ENCODE peak calls at places on chromosomes 3 and 15, in six cellular contexts. Y is HepG2, Q is WTC11, E is ovary, H is heart left ventricle, B is BE2C. C is an unnamed sample.

GRCh38 chr3:36911990-36912804 is 32.7 kb downstream of the TRANK1 start:
- DNase-seq in B (no peak), Q (no peak), H (no peak), Y (peak), E (no peak), C (peak)

GRCh38 chr3:24929521-24929920 is 434.9 kb upstream of the THRB start:
- DNase-seq in Q (no peak), B (no peak), Y (no peak), H (no peak), E (no peak), C (no peak)

GRCh38 chr15:57440167-57440566 is 63.9 kb downstream of the CGNL1 start:
- DNase-seq in B (no peak), E (no peak), Y (no peak), Q (no peak), H (no peak), C (no peak)

GRCh38 chr3:82496890-82497560 is 735.6 kb upstream of the GBE1 start:
- DNase-seq in Q (peak), H (no peak), Y (peak), E (no peak), B (no peak), C (no peak)

GRCh38 chr3:150765949-150766720 is 3.2 kb upstream of the SIAH2 start:
- DNase-seq in E (no peak), Q (no peak), B (no peak), H (no peak), Y (peak), C (no peak)

GRCh38 chr15:38554354-38554753 is 10.3 kb downstream of the RASGRP1 start:
- DNase-seq in Q (no peak), H (no peak), E (no peak), B (no peak), Y (no peak), C (no peak)

GRCh38 chr15:61871926-61872522 is 188.2 kb downstream of the VPS13C start:
- DNase-seq in Q (no peak), H (no peak), B (no peak), Y (peak), E (no peak), C (no peak)

GRCh38 chr3:53221827-53222182 is 34.0 kb downstream of the TKT start:
- DNase-seq in E (no peak), Q (no peak), Y (no peak), H (no peak), B (no peak), C (no peak)

GRCh38 chr3:38651153-38651789 is 1.8 kb upstream of the SCN5A start:
- DNase-seq in B (peak), Y (peak), Q (peak), H (peak), E (peak), C (no peak)

DNA sequence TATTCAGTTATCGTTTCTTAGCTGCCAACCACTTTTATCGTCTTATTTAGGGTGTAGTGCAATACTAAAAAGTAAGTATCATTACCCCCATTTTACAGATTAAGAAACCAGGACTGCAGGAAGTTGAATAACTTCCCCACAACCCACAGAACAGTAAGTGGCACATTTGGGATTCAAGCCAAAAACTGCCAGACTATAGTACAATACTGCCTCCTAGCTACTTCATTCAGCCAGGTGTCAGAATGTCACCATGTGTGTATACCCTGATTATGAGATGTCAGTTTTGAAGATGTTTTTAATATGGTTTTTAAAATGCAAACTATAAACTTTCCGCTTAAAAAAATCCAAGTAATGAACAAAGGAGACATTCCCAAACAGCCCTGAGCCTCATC is 74.2 kb upstream of the PROK2 start:
- DNase-seq in Y (peak), H (no peak), E (no peak), Q (no peak), B (peak), C (no peak)
- TF ChIP-seq CTCF in Y (peak), H (peak), E (no peak), Q (peak), B (peak), C (peak)

GRCh38 chr3:50298836-50299637 is at the start of the genes HYAL3 and NAA80:
- DNase-seq in Y (no peak), E (peak), B (peak), H (peak), Q (peak), C (peak)
- TF ChIP-seq CTCF in Y (peak), E (peak), B (no peak), H (no peak), Q (no peak), C (peak)

DNA sequence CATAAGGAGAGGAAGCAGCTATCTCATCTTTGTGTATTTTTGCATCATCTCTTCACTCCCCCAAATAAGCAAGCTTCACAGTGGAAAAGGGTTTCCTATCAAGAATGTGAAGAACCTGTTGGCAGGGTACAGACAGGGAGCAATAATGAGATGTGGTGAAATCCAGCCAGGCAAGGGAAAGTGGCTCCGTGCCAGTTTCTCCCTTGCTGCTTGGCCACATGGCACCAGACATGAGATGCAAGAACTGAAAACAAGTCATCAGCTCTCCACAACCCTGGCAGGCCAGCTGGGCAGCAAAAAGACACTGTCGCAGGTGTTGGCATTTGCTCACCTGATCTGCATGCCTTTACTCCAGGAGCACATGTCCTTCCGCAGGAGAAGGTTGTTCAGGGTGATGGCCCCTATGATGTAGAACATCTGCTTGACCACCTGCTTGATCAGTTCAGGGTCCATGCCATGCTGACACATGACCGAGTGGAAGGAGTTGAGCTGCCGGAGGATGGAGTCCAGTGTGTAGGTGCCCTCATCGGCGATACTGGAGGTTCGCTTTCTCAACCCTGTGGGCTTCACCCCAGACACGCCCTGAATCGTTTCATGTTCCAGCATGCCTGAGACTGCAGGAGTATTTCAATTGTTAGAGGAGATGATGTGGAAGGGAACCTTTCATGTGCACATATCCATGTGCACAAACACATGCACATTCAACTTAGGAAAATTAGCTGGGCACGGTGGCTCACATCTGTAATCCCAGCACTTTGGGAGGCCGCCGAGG is 23.3 kb upstream of the MYO5C start:
- DNase-seq in B (peak), H (peak), Q (no peak), Y (no peak), E (no peak), C (no peak)
- TF ChIP-seq CTCF in B (no peak), H (no peak), Q (no peak), Y (no peak), E (no peak), C (no peak)

GRCh38 chr3:40719660-40720287 is 195.0 kb downstream of the ZNF621 start:
- DNase-seq in B (peak), Q (peak), H (no peak), E (no peak), Y (peak), C (no peak)
- TF ChIP-seq CTCF in B (peak), Q (no peak), H (peak), E (no peak), Y (peak), C (no peak)

GRCh38 chr15:40593588-40594428 is at the start of gene KNL1:
- DNase-seq in E (peak), B (peak), Q (peak), H (peak), Y (peak), C (peak)

GRCh38 chr15:40595219-40595618 is 1.2 kb downstream of the KNL1 start:
- DNase-seq in Q (no peak), B (no peak), Y (no peak), E (no peak), H (no peak), C (no peak)

GRCh38 chr15:40593130-40593529 is 919 bp upstream of the KNL1 start:
- DNase-seq in H (no peak), B (no peak), Q (no peak), E (no peak), Y (no peak), C (no peak)

GRCh38 chr15:40595773-40596172 is 1.7 kb downstream of the KNL1 start:
- DNase-seq in Q (no peak), E (no peak), H (no peak), Y (no peak), B (no peak), C (no peak)

GRCh38 chr15:40594429-40594836 is 384 bp downstream of the KNL1 start:
- DNase-seq in Y (peak), B (peak), H (peak), Q (peak), E (no peak), C (peak)
- TF ChIP-seq CTCF in Y (no peak), B (peak), H (no peak), Q (no peak), E (no peak), C (peak)

GRCh38 chr3:127549826-127550487 is 40.6 kb downstream of the TPRA1 start:
- DNase-seq in Q (no peak), H (no peak), Y (no peak), B (no peak), E (no peak), C (no peak)
- TF ChIP-seq CTCF in Q (no peak), H (no peak), Y (no peak), B (no peak), E (no peak), C (no peak)

GRCh38 chr15:97747342-97747741 is 213.2 kb upstream of the ARRDC4 start:
- DNase-seq in H (no peak), Y (no peak), E (no peak), Q (no peak), B (no peak), C (no peak)

GRCh38 chr15:97750071-97750470 is 210.4 kb upstream of the ARRDC4 start:
- DNase-seq in E (no peak), Q (no peak), H (no peak), B (no peak), Y (no peak), C (no peak)

GRCh38 chr15:97748576-97748975 is 211.9 kb upstream of the ARRDC4 start:
- DNase-seq in E (no peak), Y (no peak), H (no peak), Q (no peak), B (no peak), C (no peak)

GRCh38 chr15:97745481-97746071 is 214.9 kb upstream of the ARRDC4 start:
- DNase-seq in Y (peak), H (no peak), E (no peak), Q (peak), B (peak), C (no peak)
- TF ChIP-seq CTCF in Y (peak), H (peak), E (no peak), Q (peak), B (peak), C (peak)

DNA sequence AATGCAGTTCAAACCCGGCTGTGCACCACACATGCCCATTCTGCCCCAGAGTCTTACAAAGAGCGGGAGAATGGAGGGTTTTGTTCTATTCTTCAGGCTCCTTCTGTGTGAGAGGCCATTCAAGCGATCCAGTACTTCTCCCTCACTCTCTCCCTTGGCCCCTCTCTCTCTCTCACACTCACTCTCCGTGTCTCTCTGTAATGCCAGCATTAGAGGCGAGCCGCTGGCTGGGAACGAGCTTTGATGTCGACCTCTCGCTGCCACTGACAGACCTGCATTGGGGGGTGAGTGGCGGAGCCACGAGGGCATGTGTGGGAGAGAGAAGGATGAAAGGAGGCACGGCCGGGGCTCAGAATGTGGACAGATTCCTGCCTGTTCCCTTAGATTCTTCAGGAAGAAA is 231.7 kb upstream of the ARRDC4 start:
- DNase-seq in Q (no peak), B (no peak), Y (no peak), E (no peak), H (peak), C (no peak)
- TF ChIP-seq CTCF in Q (no peak), B (no peak), Y (no peak), E (no peak), H (no peak), C (no peak)

GRCh38 chr3:10281951-10282350 is 10.8 kb downstream of the GHRL start:
- DNase-seq in B (no peak), H (no peak), Q (no peak), E (no peak), Y (no peak), C (no peak)

GRCh38 chr3:10279384-10280176 is 13.2 kb downstream of the GHRL start:
- DNase-seq in B (no peak), Y (no peak), E (no peak), H (no peak), Q (no peak), C (no peak)

GRCh38 chr3:10278501-10278900 is 14.2 kb downstream of the GHRL start:
- DNase-seq in Q (no peak), H (no peak), Y (no peak), B (no peak), E (no peak), C (no peak)

GRCh38 chr3:10280571-10280970 is 12.2 kb downstream of the GHRL start:
- DNase-seq in B (no peak), Q (no peak), H (no peak), E (no peak), Y (no peak), C (no peak)

GRCh38 chr3:10280177-10280529 is 12.6 kb downstream of the GHRL start:
- DNase-seq in Q (no peak), Y (no peak), H (no peak), B (no peak), E (no peak), C (no peak)
- TF ChIP-seq CTCF in Q (no peak), Y (no peak), H (no peak), B (no peak), E (no peak), C (no peak)

DNA sequence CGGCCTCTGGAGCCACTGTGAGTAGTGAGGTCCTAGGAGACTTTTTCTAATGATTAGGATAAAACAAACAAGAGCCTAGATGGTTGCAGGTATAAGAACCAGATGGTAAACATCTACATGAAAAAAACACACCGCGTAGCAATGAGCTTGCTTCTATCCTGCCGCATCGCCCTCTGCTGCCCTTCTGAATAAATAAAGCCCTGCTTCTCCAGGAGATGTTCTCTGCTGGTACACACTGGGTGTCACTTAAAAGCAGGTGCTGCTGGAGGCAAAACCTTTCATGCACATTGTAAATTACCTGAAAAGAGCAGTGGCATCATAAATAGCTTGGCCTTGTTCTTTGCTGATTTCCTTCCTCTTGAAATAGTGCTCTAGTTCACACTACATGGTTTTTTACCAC is 164.4 kb upstream of the TOPAZ1 start:
- DNase-seq in B (no peak), E (no peak), Q (no peak), Y (no peak), H (no peak), C (peak)
- TF ChIP-seq CTCF in B (peak), E (no peak), Q (no peak), Y (peak), H (peak), C (peak)

C was measured in osteocyte.